ENCODE peak calls at places on chromosomes 6 and 20, in six cellular contexts. S is H1, O is neuronal stem cell, U is mesendoderm, J is trophoblast cell, V is IMR-90. Y is an unnamed sample. For H3K79me1, the result is how much of the 10 kb centered on the place peaks cover.

GRCh38 chr20:24756292-24757025 is 192.6 kb upstream of the CST7 start:
- DNase-seq in S (no peak), O (no peak), U (no peak), J (no peak), V (no peak), Y (no peak)

GRCh38 chr6:131059486-131059885 is 3.6 kb downstream of the EPB41L2 start:
- DNase-seq in S (no peak), O (no peak), U (peak), J (no peak), V (peak), Y (peak)

GRCh38 chr20:61656198-61656597 is 404.1 kb downstream of the CDH4 start:
- DNase-seq in S (no peak), O (no peak), U (no peak), J (no peak), V (no peak), Y (no peak)

GRCh38 chr6:170512249-170512648 is 40.9 kb downstream of the PSMB1 start:
- DNase-seq in S (no peak), O (no peak), U (no peak), J (no peak), V (no peak), Y (no peak)

GRCh38 chr6:84575264-84575663 is 189.1 kb downstream of the TBX18 start:
- DNase-seq in S (no peak), O (no peak), U (no peak), J (no peak), V (no peak), Y (peak)

GRCh38 chr6:50714487-50715379 is 1.4 kb downstream of the TFAP2D start:
- DNase-seq in S (peak), O (no peak), U (peak), J (no peak), V (no peak), Y (no peak)

GRCh38 chr6:43037706-43038105 is 15.9 kb downstream of the CUL7 start:
- DNase-seq in S (no peak), O (no peak), U (no peak), J (no peak), V (no peak), Y (no peak)

GRCh38 chr20:48822879-48823385 is 4.9 kb downstream of the PREX1 start:
- DNase-seq in S (no peak), O (no peak), U (no peak), J (no peak), V (no peak), Y (no peak)

GRCh38 chr20:54041336-54041735 is 29.1 kb downstream of the BCAS1 start:
- DNase-seq in S (no peak), O (no peak), U (no peak), J (no peak), V (no peak), Y (no peak)

GRCh38 chr20:50009521-50010454 is 27.0 kb downstream of the SNAI1 start:
- DNase-seq in S (peak), O (no peak), U (no peak), J (no peak), V (no peak), Y (no peak)

GRCh38 chr6:41713161-41713649 is 22.2 kb downstream of the TFEB start:
- DNase-seq in S (no peak), O (no peak), U (no peak), J (no peak), V (peak), Y (no peak)

GRCh38 chr6:98977606-98978292 is 30.0 kb upstream of the FBXL4 start:
- DNase-seq in S (no peak), O (no peak), U (no peak), J (no peak), V (no peak), Y (no peak)

GRCh38 chr6:72748759-72749158 is 126.9 kb downstream of the KCNQ5 start:
- DNase-seq in S (no peak), O (no peak), U (no peak), J (no peak), V (peak), Y (no peak)

GRCh38 chr6:170371588-170371987 is 65.0 kb downstream of the FAM120B start:
- DNase-seq in S (no peak), O (no peak), U (peak), J (no peak), V (peak), Y (peak)

GRCh38 chr6:123489589-123489988 is 147.2 kb downstream of the TRDN start:
- DNase-seq in S (no peak), O (no peak), U (no peak), J (no peak), V (no peak), Y (no peak)

DNA sequence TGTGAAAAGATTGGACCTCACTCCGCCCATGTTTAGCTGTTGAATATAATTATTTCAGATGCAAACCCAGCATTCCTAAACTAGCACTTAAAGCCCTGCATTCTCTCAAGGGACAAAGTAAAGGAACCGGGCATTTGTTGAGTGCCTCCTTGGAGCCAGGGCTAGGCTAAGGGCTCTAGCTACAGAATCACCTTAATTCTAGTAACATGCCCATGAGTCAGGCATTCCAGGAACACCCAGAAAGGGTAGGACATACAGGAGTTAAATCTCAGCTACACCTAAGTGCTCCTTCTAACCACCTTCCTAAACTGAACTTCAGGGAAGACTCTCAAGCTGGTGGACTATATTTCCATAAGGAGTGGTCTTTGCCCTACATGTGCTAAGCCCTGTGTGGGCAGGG is 89.4 kb downstream of the SLC24A3 start:
- DNase-seq in S (no peak), O (no peak), U (no peak), J (no peak), V (no peak), Y (no peak)
- H3K4me2 ChIP-seq in S (no peak), O (no peak), U (no peak), J (no peak), V (no peak), Y (no peak)

GRCh38 chr6:88119769-88120168 is 46.4 kb downstream of the CNR1 start:
- DNase-seq in S (no peak), O (peak), U (peak), J (no peak), V (no peak), Y (no peak)
- H3K79me1 ChIP-seq in S (under half), O (under half), U (under half), J (under half), V (under half), Y (under half)

GRCh38 chr20:56360899-56361199 is 2.1 kb downstream of the FAM210B start:
- DNase-seq in S (no peak), O (no peak), U (no peak), J (no peak), V (no peak), Y (no peak)
- H3K4me3 ChIP-seq in S (no peak), O (no peak), U (no peak), J (no peak), V (no peak), Y (no peak)

DNA sequence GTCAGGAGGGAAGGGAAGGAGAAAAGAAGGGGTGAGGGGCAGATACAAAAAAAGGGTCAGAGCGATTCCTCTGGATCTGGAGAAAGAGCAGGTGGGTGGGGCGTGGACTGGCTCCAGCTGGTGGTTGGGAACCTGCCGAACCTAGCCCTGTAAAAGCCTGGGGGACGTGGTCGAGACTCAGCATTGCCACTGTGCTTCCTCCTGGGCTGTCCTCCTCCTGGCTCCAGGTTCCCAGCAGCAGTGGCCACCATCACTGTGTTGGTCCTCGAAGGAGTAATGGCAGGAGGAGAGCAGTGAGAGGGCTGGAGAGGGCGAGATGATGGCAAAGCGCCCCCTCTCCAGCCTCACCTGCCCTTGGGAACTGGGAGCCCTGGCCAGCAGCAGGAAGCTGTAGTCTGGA is 3.5 kb upstream of the RAET1L start:
- DNase-seq in S (no peak), O (no peak), U (no peak), J (no peak), V (no peak), Y (no peak)
- H3K4me2 ChIP-seq in S (no peak), O (no peak), U (no peak), J (no peak), V (no peak), Y (no peak)

GRCh38 chr6:134938896-134939295 is 11.0 kb downstream of the ALDH8A1 start:
- DNase-seq in S (no peak), O (no peak), U (no peak), J (no peak), V (peak), Y (peak)
- H3K79me1 ChIP-seq in S (under half), O (under half), U (under half), J (under half), V (under half), Y (under half)